ENCODE peak calls at places on chromosomes 11 and 22, in seven cellular contexts. A is IMR-90, R is neuronal stem cell, O is H9, G is H1, T is mesenchymal stem cell, M is trophoblast cell. S is an unnamed sample.

GRCh38 chr11:12064954-12065280 is 45.5 kb upstream of the MICAL2 start:
- DNase-seq in A (no peak), R (no peak), O (no peak), G (no peak), T (no peak), M (peak), S (no peak)

GRCh38 chr11:103078710-103079109 is 13.2 kb downstream of the DCUN1D5 start:
- DNase-seq in A (no peak), R (no peak), O (no peak), G (no peak), T (no peak), M (no peak), S (no peak)

GRCh38 chr22:49396817-49397216 is 430.9 kb downstream of the BRD1 start:
- DNase-seq in A (no peak), R (no peak), O (no peak), G (no peak), T (no peak), M (no peak), S (peak)

GRCh38 chr11:128949791-128950454 is 7.3 kb upstream of the TP53AIP1 start:
- DNase-seq in A (no peak), R (no peak), O (no peak), G (no peak), T (peak), M (no peak), S (no peak)

GRCh38 chr11:119091966-119092879 is 7.5 kb downstream of the HMBS start:
- DNase-seq in A (no peak), R (no peak), O (no peak), G (no peak), T (no peak), M (no peak), S (no peak)

GRCh38 chr11:103870821-103871309 is 165.6 kb upstream of the DDI1 start:
- DNase-seq in A (no peak), R (no peak), O (no peak), G (no peak), T (no peak), M (no peak), S (no peak)

GRCh38 chr11:83835423-83835822 is 549.3 kb upstream of the CCDC90B start:
- DNase-seq in A (peak), R (no peak), O (no peak), G (no peak), T (peak), M (no peak), S (no peak)

GRCh38 chr11:43951231-43951630 is 8.8 kb downstream of the C11orf96 start:
- DNase-seq in A (no peak), R (no peak), O (peak), G (no peak), T (no peak), M (no peak), S (peak)

GRCh38 chr11:58744988-58745704 is 13.4 kb upstream of the GLYAT start:
- DNase-seq in A (no peak), R (no peak), O (no peak), G (no peak), T (no peak), M (no peak), S (no peak)

GRCh38 chr11:117039897-117040296 is 58.3 kb downstream of the SIK3 start:
- DNase-seq in A (peak), R (no peak), O (no peak), G (no peak), T (no peak), M (no peak), S (no peak)

GRCh38 chr11:116813781-116814471 is 9.2 kb downstream of the APOA4 start:
- DNase-seq in A (no peak), R (no peak), O (no peak), G (no peak), T (no peak), M (peak), S (peak)

GRCh38 chr11:7160814-7161489 is 72.2 kb downstream of the RBMXL2 start:
- DNase-seq in A (no peak), R (no peak), O (no peak), G (no peak), T (no peak), M (no peak), S (no peak)

GRCh38 chr11:75242722-75243600 is 2.4 kb downstream of the TPBGL start:
- DNase-seq in A (no peak), R (no peak), O (peak), G (no peak), T (no peak), M (no peak), S (no peak)

GRCh38 chr11:12930850-12931249 is 78.3 kb upstream of the RASSF10 start:
- DNase-seq in A (no peak), R (no peak), O (no peak), G (no peak), T (no peak), M (peak), S (peak)

GRCh38 chr11:32991898-32992297 is 23.8 kb upstream of the DEPDC7 start:
- DNase-seq in A (no peak), R (no peak), O (no peak), G (no peak), T (no peak), M (no peak), S (no peak)

GRCh38 chr11:1943977-1944376 is 3.2 kb upstream of the MRPL23 start:
- DNase-seq in A (peak), R (no peak), O (no peak), G (peak), T (no peak), M (no peak), S (no peak)

GRCh38 chr11:17397311-17398002 is 9.0 kb upstream of the KCNJ11 start:
- DNase-seq in A (no peak), R (no peak), O (no peak), G (no peak), T (no peak), M (no peak), S (no peak)
- H3K27ac ChIP-seq in A (no peak), R (no peak), O (no peak), G (no peak), T (no peak), M (no peak), S (no peak)

GRCh38 chr11:8564526-8564925 is 29.5 kb downstream of the STK33 start:
- DNase-seq in A (no peak), R (no peak), O (no peak), G (no peak), T (no peak), M (no peak), S (peak)

GRCh38 chr11:8566613-8567210 is 27.3 kb downstream of the STK33 start:
- DNase-seq in A (peak), R (peak), O (no peak), G (no peak), T (peak), M (peak), S (peak)

DNA sequence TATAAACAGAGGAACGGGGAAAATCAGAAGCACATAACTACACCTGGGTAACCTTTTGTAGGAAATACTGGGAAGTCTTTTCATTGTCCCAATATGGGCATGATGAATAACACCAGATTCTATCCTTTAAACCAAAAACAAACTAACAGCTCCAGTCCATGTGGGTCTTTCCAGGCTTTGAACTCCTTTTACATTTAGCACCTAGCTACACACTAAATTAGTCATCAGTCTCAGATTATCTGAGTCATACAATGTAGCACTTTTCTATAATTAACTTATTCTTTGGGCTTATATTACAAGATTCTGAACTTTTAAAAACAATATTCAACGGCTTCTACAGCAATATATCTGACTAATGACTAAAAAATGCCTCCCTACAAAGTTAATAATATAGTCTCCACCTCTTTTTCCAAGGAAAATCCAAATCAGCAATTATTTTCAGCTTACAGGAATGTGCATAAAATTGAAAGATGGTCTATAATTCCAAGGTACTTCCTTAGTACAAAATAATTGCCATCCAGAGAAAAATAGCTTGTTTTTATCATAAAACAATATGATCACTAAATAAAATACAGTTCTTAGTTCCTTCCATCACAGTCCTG is 26.3 kb downstream of the STK33 start:
- DNase-seq in A (peak), R (no peak), O (no peak), G (no peak), T (no peak), M (no peak), S (no peak)
- H4K8ac ChIP-seq in A (no peak), R (no peak), O (no peak), G (no peak), T (no peak), M (no peak), S (no peak)

GRCh38 chr11:130907229-130907628 is 9.1 kb downstream of the SNX19 start:
- DNase-seq in A (no peak), R (no peak), O (no peak), G (no peak), T (no peak), M (no peak), S (no peak)

GRCh38 chr11:130902380-130902779 is 13.9 kb downstream of the SNX19 start:
- DNase-seq in A (no peak), R (no peak), O (no peak), G (no peak), T (no peak), M (no peak), S (no peak)

GRCh38 chr11:130906616-130907015 is 9.7 kb downstream of the SNX19 start:
- DNase-seq in A (no peak), R (no peak), O (no peak), G (no peak), T (no peak), M (no peak), S (no peak)

GRCh38 chr11:130905512-130905911 is 10.8 kb downstream of the SNX19 start:
- DNase-seq in A (no peak), R (no peak), O (no peak), G (no peak), T (no peak), M (no peak), S (no peak)

GRCh38 chr11:130904380-130904779 is 11.9 kb downstream of the SNX19 start:
- DNase-seq in A (no peak), R (no peak), O (no peak), G (no peak), T (peak), M (peak), S (peak)
- H3K27ac ChIP-seq in A (no peak), R (no peak), O (no peak), G (no peak), T (no peak), M (no peak), S (no peak)

DNA sequence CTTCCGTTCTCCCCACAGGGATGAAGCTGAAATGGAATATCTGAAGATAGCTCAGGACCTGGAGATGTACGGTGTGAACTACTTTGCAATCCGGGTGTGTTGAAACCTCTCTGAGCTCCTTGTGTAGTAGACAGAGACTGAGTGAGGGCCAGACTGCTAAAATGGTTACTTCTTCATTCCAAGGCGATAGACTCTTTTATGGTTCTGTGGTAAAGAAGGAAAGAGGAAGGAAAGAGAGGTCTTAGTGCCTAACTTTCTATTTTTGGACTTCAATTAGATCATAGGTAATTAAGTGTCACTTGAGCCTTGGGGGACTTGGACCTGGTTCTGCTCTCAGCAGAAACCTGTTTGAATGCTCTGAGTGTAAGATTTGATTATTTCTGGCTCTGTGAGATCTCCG is 54.7 kb downstream of the NF2 start:
- DNase-seq in A (no peak), R (no peak), O (no peak), G (no peak), T (no peak), M (peak), S (no peak)
- H4K8ac ChIP-seq in A (no peak), R (no peak), O (no peak), G (no peak), T (no peak), M (no peak), S (no peak)

GRCh38 chr22:19890502-19891349 is 36.1 kb upstream of the GNB1L start:
- DNase-seq in A (no peak), R (no peak), O (no peak), G (no peak), T (no peak), M (peak), S (no peak)

GRCh38 chr22:19889951-19890350 is 35.3 kb upstream of the GNB1L start:
- DNase-seq in A (no peak), R (no peak), O (no peak), G (no peak), T (no peak), M (no peak), S (no peak)

GRCh38 chr22:19892925-19893324 is 38.3 kb upstream of the GNB1L start:
- DNase-seq in A (peak), R (no peak), O (no peak), G (no peak), T (peak), M (peak), S (no peak)

GRCh38 chr22:19892249-19892879 is 37.7 kb upstream of the GNB1L start:
- DNase-seq in A (peak), R (no peak), O (no peak), G (no peak), T (peak), M (no peak), S (no peak)

GRCh38 chr22:19891350-19892248 is 36.9 kb upstream of the GNB1L start:
- DNase-seq in A (peak), R (peak), O (peak), G (no peak), T (peak), M (peak), S (peak)
- H3K27ac ChIP-seq in A (peak), R (peak), O (no peak), G (no peak), T (peak), M (peak), S (no peak)

GRCh38 chr11:126578426-126578825 is 222.9 kb downstream of the ST3GAL4 start:
- DNase-seq in A (no peak), R (no peak), O (no peak), G (no peak), T (no peak), M (peak), S (no peak)
- H4K8ac ChIP-seq in A (no peak), R (no peak), O (no peak), G (no peak), T (no peak), M (no peak), S (no peak)

GRCh38 chr11:84947970-84948600 is 679.1 kb downstream of the DLG2 start:
- DNase-seq in A (peak), R (no peak), O (no peak), G (no peak), T (no peak), M (no peak), S (peak)
- H3K27ac ChIP-seq in A (no peak), R (no peak), O (no peak), G (no peak), T (no peak), M (no peak), S (no peak)

DNA sequence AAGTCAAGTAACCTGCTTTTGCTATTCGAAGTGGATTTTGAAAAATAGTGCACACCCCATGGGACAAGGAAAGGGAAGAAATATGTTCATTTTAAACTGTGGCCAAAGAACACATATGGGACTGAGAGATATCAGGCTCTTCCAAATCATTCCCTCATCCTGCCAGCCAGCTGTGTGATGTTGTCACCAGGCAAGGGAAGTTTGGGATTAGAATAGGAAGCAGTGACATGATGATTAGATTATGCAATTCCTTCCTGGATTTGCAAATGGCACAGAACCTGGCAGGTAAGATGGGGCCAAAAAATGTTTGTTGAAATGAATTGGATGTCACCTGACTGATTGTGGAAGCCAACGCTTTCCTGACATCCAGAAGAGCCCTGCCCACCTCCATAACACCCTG is 4.9 kb upstream of the SCN3B start:
- DNase-seq in A (no peak), R (no peak), O (no peak), G (no peak), T (no peak), M (no peak), S (no peak)
- H4K8ac ChIP-seq in A (no peak), R (no peak), O (no peak), G (no peak), T (no peak), M (no peak), S (no peak)

S was measured in mesendoderm.